ENCODE peak calls at places on chromosomes 11 and 22, in eight cellular contexts. K is neural progenitor cell, G is SJSA1, U is psoas muscle, E is transverse colon, N is HCT116, B is ovary, W is gastrocnemius medialis. M is an unnamed sample.

GRCh38 chr11:128898580-128899344 is 7.6 kb downstream of the KCNJ5 start:
- DNase-seq in K (no peak), G (no peak), U (peak), E (no peak), N (no peak), B (no peak), W (no peak), M (no peak)

GRCh38 chr22:17575151-17575550 is 11.9 kb downstream of the SLC25A18 start:
- DNase-seq in K (no peak), G (no peak), U (no peak), E (no peak), N (no peak), B (no peak), W (no peak), M (no peak)

GRCh38 chr11:116596346-116597260 is 176.2 kb downstream of the BUD13 start:
- DNase-seq in K (no peak), G (no peak), U (no peak), E (no peak), N (no peak), B (peak), W (no peak), M (no peak)

GRCh38 chr22:25008666-25009065 is 56.1 kb downstream of the KIAA1671 start:
- DNase-seq in K (no peak), G (no peak), U (no peak), E (no peak), N (no peak), B (no peak), W (peak), M (no peak)

GRCh38 chr22:27670701-27671412 is 130.7 kb downstream of the MN1 start:
- DNase-seq in K (peak), G (peak), U (peak), E (peak), N (peak), B (no peak), W (peak), M (no peak)

GRCh38 chr11:115961168-115962003 is 457.2 kb upstream of the CADM1 start:
- DNase-seq in K (peak), G (no peak), U (no peak), E (no peak), N (no peak), B (peak), W (no peak), M (no peak)

GRCh38 chr11:2993000-2993330 is 836 bp upstream of the NAP1L4 start:
- DNase-seq in K (no peak), G (no peak), U (no peak), E (no peak), N (no peak), B (no peak), W (no peak), M (no peak)

GRCh38 chr11:84673753-84674152 is 953.4 kb downstream of the DLG2 start:
- DNase-seq in K (no peak), G (no peak), U (no peak), E (no peak), N (no peak), B (no peak), W (no peak), M (no peak)

GRCh38 chr22:19291218-19291579 is 320 bp downstream of the CLTCL1 start:
- DNase-seq in K (peak), G (peak), U (peak), E (peak), N (no peak), B (no peak), W (peak), M (no peak)

GRCh38 chr11:11349870-11350325 is 3.2 kb downstream of the CSNK2A3 start:
- DNase-seq in K (no peak), G (peak), U (no peak), E (no peak), N (no peak), B (peak), W (no peak), M (no peak)

GRCh38 chr11:28860898-28861297 is 752.7 kb downstream of the METTL15 start:
- DNase-seq in K (no peak), G (peak), U (no peak), E (no peak), N (peak), B (no peak), W (no peak), M (no peak)

GRCh38 chr22:43625242-43625641 is 186.9 kb downstream of the EFCAB6 start:
- DNase-seq in K (no peak), G (no peak), U (no peak), E (no peak), N (peak), B (no peak), W (no peak), M (no peak)

GRCh38 chr22:48320671-48321515 is 1506.8 kb downstream of the BRD1 start:
- DNase-seq in K (peak), G (peak), U (no peak), E (no peak), N (no peak), B (peak), W (no peak), M (no peak)

GRCh38 chr22:30313527-30314385 is 13.0 kb downstream of the TBC1D10A start:
- DNase-seq in K (no peak), G (no peak), U (no peak), E (no peak), N (no peak), B (no peak), W (no peak), M (no peak)

GRCh38 chr22:30314918-30315317 is 11.8 kb downstream of the TBC1D10A start:
- DNase-seq in K (no peak), G (peak), U (no peak), E (no peak), N (no peak), B (no peak), W (no peak), M (no peak)

GRCh38 chr22:30309981-30310672 is 16.6 kb downstream of the TBC1D10A start:
- DNase-seq in K (no peak), G (no peak), U (no peak), E (peak), N (no peak), B (no peak), W (peak), M (no peak)

GRCh38 chr22:30310881-30311771 is 15.6 kb downstream of the TBC1D10A start:
- DNase-seq in K (no peak), G (no peak), U (no peak), E (peak), N (no peak), B (peak), W (peak), M (peak)

DNA sequence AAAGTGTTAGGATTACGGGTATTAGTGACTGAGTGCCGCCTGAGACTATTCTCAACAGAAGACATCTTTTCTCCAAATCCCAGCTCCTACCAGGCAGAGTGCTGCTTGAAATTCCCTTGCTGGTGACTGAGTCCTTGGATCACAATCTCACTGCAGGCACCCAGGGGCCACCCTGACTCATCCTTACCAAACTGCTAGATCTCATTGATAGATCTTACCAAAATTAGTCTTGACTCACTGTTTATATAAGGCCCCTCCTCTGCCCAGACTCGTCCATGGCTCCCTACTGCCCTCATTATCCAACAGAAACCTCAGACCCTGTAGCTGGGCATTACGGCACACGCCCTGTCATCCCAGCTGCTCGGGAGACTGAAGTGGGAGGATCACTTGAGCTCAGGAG is 14.7 kb downstream of the TBC1D10A start:
- DNase-seq in K (no peak), G (peak), U (no peak), E (no peak), N (peak), B (no peak), W (no peak), M (no peak)
- H3K27ac ChIP-seq in K (no peak), G (no peak), U (no peak), E (peak), N (peak), B (peak), W (peak), M (peak)

GRCh38 chr22:42617155-42617983 is 2.7 kb upstream of the POLDIP3 start:
- DNase-seq in K (no peak), G (no peak), U (no peak), E (no peak), N (no peak), B (no peak), W (no peak), M (no peak)
- H3K27ac ChIP-seq in K (no peak), G (no peak), U (peak), E (peak), N (no peak), B (peak), W (peak), M (no peak)

GRCh38 chr11:35994421-35994820 is 50.6 kb downstream of the LDLRAD3 start:
- DNase-seq in K (no peak), G (no peak), U (no peak), E (no peak), N (no peak), B (no peak), W (no peak), M (no peak)
- H3K27ac ChIP-seq in K (no peak), G (no peak), U (no peak), E (no peak), N (no peak), B (no peak), W (no peak), M (no peak)

GRCh38 chr22:46378499-46379300 is 43.2 kb downstream of the TRMU start:
- DNase-seq in K (no peak), G (no peak), U (no peak), E (no peak), N (no peak), B (no peak), W (no peak), M (no peak)
- H3K27ac ChIP-seq in K (peak), G (no peak), U (peak), E (no peak), N (no peak), B (no peak), W (no peak), M (no peak)

DNA sequence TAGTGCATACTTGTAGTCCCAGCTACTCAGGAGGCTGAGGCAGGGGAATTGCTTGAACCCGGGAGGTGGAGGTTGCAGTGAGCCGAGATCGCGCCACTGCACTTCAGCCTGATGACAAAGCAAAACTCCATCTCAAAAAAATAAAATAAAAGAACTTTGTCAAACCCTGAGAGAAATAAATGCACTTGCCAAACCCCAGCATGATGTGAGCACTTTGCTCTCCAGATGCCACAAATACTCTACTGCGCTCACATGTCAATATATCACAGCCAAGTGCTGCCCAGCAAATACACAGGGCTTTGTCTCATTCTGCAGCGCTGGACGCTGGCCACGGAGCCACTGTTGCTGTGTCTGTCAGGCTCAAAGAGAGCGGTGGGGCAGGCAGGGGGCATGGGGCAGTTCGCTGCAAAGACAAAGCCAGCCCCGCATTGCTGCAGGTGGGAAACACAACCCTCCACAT is 45.1 kb downstream of the AHNAK start:
- DNase-seq in K (peak), G (no peak), U (no peak), E (no peak), N (no peak), B (no peak), W (peak), M (peak)
- H3K27ac ChIP-seq in K (no peak), G (no peak), U (peak), E (peak), N (no peak), B (no peak), W (peak), M (peak)

DNA sequence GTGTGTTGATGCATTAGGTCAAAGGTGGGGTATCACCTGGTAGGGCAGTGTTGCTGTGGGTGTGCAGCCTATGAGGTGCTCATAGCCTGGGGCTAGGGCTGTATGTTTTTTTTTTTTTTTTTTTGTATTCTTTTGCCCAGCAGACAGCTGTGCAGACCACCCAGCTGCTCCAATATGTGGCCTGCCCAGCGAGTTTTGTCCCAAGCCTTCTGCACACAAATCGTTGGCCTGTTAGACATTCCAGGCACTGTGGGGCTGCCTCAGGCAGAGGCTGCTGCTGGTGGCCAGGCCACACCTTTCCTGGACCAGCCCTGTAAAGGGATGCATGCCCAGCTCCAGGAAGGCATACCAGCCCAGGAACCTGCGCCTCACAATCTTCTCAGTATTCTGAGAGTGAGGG is 348.5 kb downstream of the JRKL start:
- DNase-seq in K (no peak), G (no peak), U (no peak), E (no peak), N (no peak), B (no peak), W (no peak), M (no peak)
- H3K27ac ChIP-seq in K (no peak), G (no peak), U (no peak), E (no peak), N (no peak), B (no peak), W (no peak), M (no peak)

GRCh38 chr22:38204784-38205183 is 3.0 kb downstream of the MAFF start:
- DNase-seq in K (no peak), G (no peak), U (no peak), E (no peak), N (no peak), B (no peak), W (no peak), M (no peak)

GRCh38 chr22:38205261-38206128 is 3.7 kb downstream of the MAFF start:
- DNase-seq in K (no peak), G (no peak), U (peak), E (peak), N (no peak), B (peak), W (peak), M (peak)

GRCh38 chr22:38202437-38203089 is 769 bp downstream of the MAFF start:
- DNase-seq in K (peak), G (peak), U (peak), E (peak), N (no peak), B (peak), W (peak), M (peak)

GRCh38 chr22:38203090-38203810 is 1.5 kb downstream of the MAFF start:
- DNase-seq in K (peak), G (no peak), U (no peak), E (peak), N (no peak), B (peak), W (peak), M (no peak)

DNA sequence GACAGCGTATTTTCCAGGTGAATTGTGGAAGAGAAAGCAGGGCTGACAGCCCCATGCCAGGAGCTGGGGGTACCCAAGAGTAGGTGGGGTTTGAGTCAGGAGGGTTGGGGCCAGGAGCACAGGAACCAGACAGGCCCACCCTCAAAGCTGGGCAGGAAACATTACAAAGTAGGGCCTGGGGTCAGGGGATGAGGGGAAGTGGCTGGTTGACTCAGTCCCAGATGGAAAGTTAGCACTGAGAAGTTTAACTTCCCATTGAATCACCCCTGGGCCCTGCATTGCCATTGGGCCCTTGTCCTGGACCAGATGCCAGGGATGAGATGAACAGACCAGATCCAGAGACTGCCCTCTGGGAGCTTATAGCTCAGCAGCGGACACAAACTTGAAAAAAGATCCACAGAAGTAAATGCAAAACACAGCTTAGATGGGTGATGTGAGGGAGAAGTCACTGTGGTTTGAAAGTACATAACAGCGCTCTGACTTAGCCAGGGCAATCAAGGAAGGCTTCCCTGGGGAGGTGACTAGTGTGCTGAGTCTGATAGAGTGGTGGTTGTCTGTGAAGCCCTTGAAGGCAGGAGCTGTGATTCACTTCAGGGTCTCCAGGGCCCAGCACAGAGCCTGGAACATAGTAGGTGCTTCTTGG is 2.2 kb downstream of the MAFF start:
- DNase-seq in K (no peak), G (no peak), U (no peak), E (no peak), N (no peak), B (no peak), W (no peak), M (no peak)
- H3K27ac ChIP-seq in K (no peak), G (no peak), U (peak), E (peak), N (no peak), B (peak), W (peak), M (no peak)

DNA sequence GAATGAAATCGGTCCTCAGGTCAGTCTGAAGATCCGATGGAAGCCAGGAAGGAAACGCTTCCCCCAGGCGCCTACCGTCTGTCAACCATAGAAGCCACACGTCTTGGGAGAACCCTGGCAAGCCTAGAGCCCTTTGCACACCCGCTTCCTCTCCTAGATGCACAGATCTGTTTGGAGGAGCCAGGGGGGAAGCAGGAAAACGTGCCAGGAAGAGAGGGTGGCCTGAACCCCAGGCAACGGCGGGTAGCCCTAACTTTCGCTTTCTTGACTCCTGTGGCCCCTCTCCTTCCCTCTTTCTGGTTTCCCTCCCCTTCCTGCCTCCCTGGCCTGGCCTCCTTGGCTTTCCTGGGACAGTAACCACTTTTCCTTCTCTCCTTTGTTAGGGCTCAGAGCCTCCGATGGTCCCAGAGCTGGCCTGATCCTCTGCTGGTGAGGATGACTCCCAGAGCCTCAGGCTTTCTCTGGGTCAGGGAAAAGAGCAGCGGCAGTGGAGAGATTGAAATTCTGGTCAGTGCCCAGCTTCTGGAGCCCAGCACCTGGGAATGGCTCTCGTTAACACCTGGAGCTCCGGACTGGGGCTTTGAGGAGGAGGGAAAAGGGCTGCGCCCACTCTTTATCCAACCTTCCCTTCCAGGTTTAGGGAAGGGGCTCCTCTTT is 2.1 kb downstream of the FXYD6 start:
- DNase-seq in K (peak), G (no peak), U (no peak), E (no peak), N (no peak), B (no peak), W (no peak), M (no peak)
- H3K27ac ChIP-seq in K (no peak), G (no peak), U (peak), E (peak), N (no peak), B (peak), W (peak), M (no peak)

M was measured in caudate nucleus.